ENCODE peak calls at places on chromosome 22, in nine cellular contexts. D, C, I, L, O, K, Z, N and T are unnamed samples.

GRCh38 chr22:39910875-39911601 is 10.2 kb downstream of the GRAP2 start:
- DNase-seq in D (no peak), C (no peak), I (no peak), L (no peak), O (no peak), K (no peak), Z (no peak), N (no peak), T (no peak)

GRCh38 chr22:41987276-41987675 is 11.3 kb upstream of the WBP2NL start:
- DNase-seq in D (no peak), C (no peak), I (no peak), L (no peak), O (peak), K (no peak), Z (no peak), N (no peak), T (no peak)

GRCh38 chr22:23862103-23862502 is 4.4 kb downstream of the SLC2A11 start:
- DNase-seq in D (peak), C (peak), I (no peak), L (no peak), O (no peak), K (peak), Z (peak), N (peak), T (no peak)

GRCh38 chr22:29873943-29874342 is 9.0 kb upstream of the MTMR3 start:
- DNase-seq in D (no peak), C (peak), I (no peak), L (no peak), O (no peak), K (no peak), Z (no peak), N (no peak), T (no peak)

GRCh38 chr22:25014896-25015755 is 62.6 kb downstream of the KIAA1671 start:
- DNase-seq in D (no peak), C (no peak), I (no peak), L (no peak), O (no peak), K (no peak), Z (no peak), N (no peak), T (no peak)

GRCh38 chr22:37561209-37562048 is 1.1 kb downstream of the CDC42EP1 start:
- DNase-seq in D (peak), C (peak), I (peak), L (peak), O (peak), K (peak), Z (peak), N (peak), T (peak)

GRCh38 chr22:30675436-30675835 is 7.8 kb upstream of the DUSP18 start:
- DNase-seq in D (no peak), C (peak), I (no peak), L (no peak), O (no peak), K (no peak), Z (no peak), N (no peak), T (no peak)

GRCh38 chr22:47166446-47167016 is 404.1 kb downstream of the TBC1D22A start:
- DNase-seq in D (peak), C (no peak), I (peak), L (no peak), O (peak), K (no peak), Z (no peak), N (no peak), T (no peak)

GRCh38 chr22:46072030-46072881 is 78.1 kb upstream of the PPARA start:
- DNase-seq in D (peak), C (peak), I (peak), L (no peak), O (peak), K (peak), Z (peak), N (peak), T (no peak)

GRCh38 chr22:43440556-43440955 is 28.7 kb downstream of the MPPED1 start:
- DNase-seq in D (no peak), C (no peak), I (no peak), L (no peak), O (no peak), K (no peak), Z (no peak), N (no peak), T (no peak)

GRCh38 chr22:33772793-33773192 is 147.5 kb downstream of the LARGE1 start:
- DNase-seq in D (no peak), C (no peak), I (no peak), L (no peak), O (no peak), K (no peak), Z (no peak), N (no peak), T (no peak)

GRCh38 chr22:25068701-25069100 is 116.2 kb downstream of the KIAA1671 start:
- DNase-seq in D (no peak), C (no peak), I (no peak), L (no peak), O (no peak), K (no peak), Z (no peak), N (no peak), T (no peak)

GRCh38 chr22:32785636-32786418 is 15.7 kb upstream of the TIMP3 start:
- DNase-seq in D (no peak), C (no peak), I (no peak), L (no peak), O (no peak), K (no peak), Z (no peak), N (no peak), T (no peak)

GRCh38 chr22:35705141-35705540 is 12.5 kb upstream of the APOL5 start:
- DNase-seq in D (no peak), C (no peak), I (no peak), L (no peak), O (no peak), K (peak), Z (no peak), N (peak), T (peak)

GRCh38 chr22:26679003-26679629 is 21.7 kb downstream of the MIAT start:
- DNase-seq in D (peak), C (peak), I (peak), L (peak), O (peak), K (peak), Z (peak), N (peak), T (peak)

GRCh38 chr22:19886605-19887250 is 32.1 kb upstream of the GNB1L start:
- DNase-seq in D (no peak), C (no peak), I (peak), L (no peak), O (no peak), K (peak), Z (no peak), N (peak), T (peak)

GRCh38 chr22:25970348-25970995 is 198.8 kb upstream of the SEZ6L start:
- DNase-seq in D (peak), C (no peak), I (no peak), L (no peak), O (no peak), K (no peak), Z (no peak), N (no peak), T (no peak)